ENCODE peak calls at places on chromosomes 6 and 20, in nine cellular contexts. N is mucosa of gallbladder; W is mesendoderm; G is activated CD4-positive, alpha-beta T cell treated with anti-CD3 and anti-CD28 coated beads for 1 hour; Z is mucosa of descending colon; R is fibroblast of mammary gland; O is GM10248; H is activated T-cell treated with anti-CD3 and anti-CD28 coated beads for 1 hour; Q is CD8-positive, alpha-beta T cell. Y is an unnamed sample.

GRCh38 chr6:16956371-16956770 is 145.5 kb upstream of the STMND1 start:
- DNase-seq in N (no peak), W (no peak), G (no peak), Z (no peak), R (peak; percentile 22), O (no peak), H (no peak), Q (no peak), Y (no peak)

GRCh38 chr6:72999995-73000394 is 225.3 kb downstream of the KHDC1L start:
- DNase-seq in N (no peak), W (no peak), G (no peak), Z (no peak), R (no peak), O (no peak), H (no peak), Q (no peak), Y (no peak)

GRCh38 chr6:131733376-131734016 is 22.7 kb upstream of the CTAGE9 start:
- DNase-seq in N (peak; percentile 16), W (no peak), G (no peak), Z (no peak), R (peak; percentile 93), O (no peak), H (no peak), Q (no peak), Y (no peak)

GRCh38 chr6:138722425-138723371 is 50.9 kb upstream of the CCDC28A start:
- DNase-seq in N (no peak), W (peak; percentile 37), G (no peak), Z (no peak), R (peak; percentile 72), O (no peak), H (no peak), Q (no peak), Y (peak; percentile 49)

GRCh38 chr20:7579888-7580287 is 360.4 kb downstream of the HAO1 start:
- DNase-seq in N (peak; percentile 20), W (peak; percentile 4), G (no peak), Z (no peak), R (no peak), O (no peak), H (no peak), Q (no peak), Y (no peak)

GRCh38 chr6:137391061-137391814 is 103.0 kb downstream of the OLIG3 start:
- DNase-seq in N (no peak), W (no peak), G (no peak), Z (no peak), R (no peak), O (no peak), H (no peak), Q (no peak), Y (no peak)

GRCh38 chr6:141483561-141484061 is 649.1 kb upstream of the GJE1 start:
- DNase-seq in N (peak; percentile 24), W (no peak), G (peak; percentile 19), Z (no peak), R (peak; percentile 100), O (peak; percentile 45), H (peak; percentile 29), Q (peak; percentile 56), Y (no peak)

GRCh38 chr20:50831605-50832004 is 36.7 kb downstream of the BCAS4 start:
- DNase-seq in N (no peak), W (no peak), G (no peak), Z (no peak), R (no peak), O (no peak), H (no peak), Q (no peak), Y (peak; percentile 23)

GRCh38 chr20:50427740-50428462 is 82.3 kb upstream of the PTPN1 start:
- DNase-seq in N (peak; percentile 50), W (no peak), G (no peak), Z (no peak), R (peak; percentile 72), O (no peak), H (no peak), Q (no peak), Y (no peak)

GRCh38 chr6:131917318-131917717 is 33.9 kb downstream of the CCN2 start:
- DNase-seq in N (no peak), W (no peak), G (no peak), Z (no peak), R (no peak), O (no peak), H (no peak), Q (no peak), Y (no peak)

Y was measured in ELF-1.